ENCODE peak calls at places on chromosomes 1 and 21, in eight cellular contexts. F, O, P, X, U, H, E and V are unnamed samples.

GRCh38 chr1:16266411-16267118 is 29.6 kb upstream of the CPLANE2 start:
- DNase-seq in P (no peak), E (no peak), U (no peak), F (no peak), H (no peak), X (peak), O (no peak), V (no peak)

GRCh38 chr1:26784023-26784871 is 3.5 kb upstream of the PIGV start:
- DNase-seq in E (peak), F (no peak), X (peak), U (peak), H (peak), P (peak), O (peak), V (peak)

GRCh38 chr1:3031401-3032221 is 10.3 kb downstream of the ACTRT2 start:
- DNase-seq in O (peak), F (no peak), X (no peak), U (no peak), E (no peak), P (no peak), H (no peak), V (peak)

GRCh38 chr21:32468567-32469175 is 56.2 kb downstream of the EVA1C start:
- DNase-seq in O (no peak), F (no peak), U (no peak), E (no peak), P (no peak), X (no peak), H (no peak), V (no peak)

GRCh38 chr1:93200086-93200620 is 19.6 kb downstream of the CCDC18 start:
- DNase-seq in E (no peak), P (no peak), U (no peak), F (no peak), X (peak), H (no peak), O (no peak), V (no peak)

GRCh38 chr1:206489980-206490534 is 17.3 kb upstream of the RASSF5 start:
- DNase-seq in F (peak), E (peak), H (peak), X (peak), O (peak), U (peak), P (peak), V (peak)

GRCh38 chr1:215865060-215865459 is 298.0 kb downstream of the KCTD3 start:
- DNase-seq in H (no peak), O (no peak), U (no peak), F (no peak), X (no peak), E (peak), P (no peak), V (no peak)

GRCh38 chr1:109789771-109790170 is 26.0 kb upstream of the EPS8L3 start:
- DNase-seq in X (no peak), H (no peak), U (peak), E (no peak), O (peak), F (no peak), P (no peak), V (no peak)

GRCh38 chr21:37463083-37463780 is 96.7 kb downstream of the DYRK1A start:
- DNase-seq in X (peak), H (no peak), E (peak), F (no peak), U (peak), O (no peak), P (no peak), V (no peak)

GRCh38 chr1:104874044-104874443 is 1124.3 kb downstream of the AMY1C start:
- DNase-seq in F (no peak), H (no peak), X (no peak), P (no peak), U (no peak), E (no peak), O (no peak), V (no peak)

GRCh38 chr1:41840592-41841246 is 78.0 kb downstream of the HIVEP3 start:
- DNase-seq in H (no peak), F (no peak), X (no peak), U (no peak), E (no peak), O (peak), P (peak), V (peak)

GRCh38 chr1:77605246-77606026 is 77.0 kb downstream of the ZZZ3 start:
- DNase-seq in U (peak), H (peak), P (peak), F (no peak), E (peak), O (peak), X (peak), V (peak)

GRCh38 chr1:163174524-163175437 is 27.9 kb downstream of the RGS5 start:
- DNase-seq in F (peak), P (peak), X (peak), U (peak), E (peak), O (peak), H (peak), V (peak)
- TF ChIP-seq CTCF in F (peak), P (peak), X (peak), U (peak), E (peak), O (peak), H (peak), V (peak)

GRCh38 chr1:113390871-113391642 is 742 bp downstream of the MAGI3 start:
- DNase-seq in H (peak), U (peak), O (peak), F (peak), P (peak), X (no peak), E (peak), V (peak)

GRCh38 chr1:113389356-113389952 is 861 bp upstream of the MAGI3 start:
- DNase-seq in F (no peak), H (no peak), E (no peak), P (no peak), U (no peak), O (no peak), X (no peak), V (no peak)

GRCh38 chr1:113389953-113390834 is at the start of gene MAGI3:
- DNase-seq in H (peak), X (peak), P (peak), E (peak), F (peak), U (peak), O (peak), V (peak)

GRCh38 chr1:113388017-113388620 is 2.2 kb upstream of the MAGI3 start:
- DNase-seq in O (no peak), H (no peak), E (no peak), P (no peak), F (no peak), X (peak), U (no peak), V (no peak)

GRCh38 chr1:113388621-113389355 is 1.5 kb upstream of the MAGI3 start:
- DNase-seq in O (peak), P (no peak), X (no peak), E (peak), U (peak), H (no peak), F (no peak), V (no peak)
- TF ChIP-seq CTCF in O (peak), P (peak), X (no peak), E (peak), U (peak), H (no peak), F (no peak), V (no peak)

GRCh38 chr21:43362306-43362927 is 64.5 kb downstream of the SIK1 start:
- DNase-seq in E (peak), P (peak), H (no peak), X (peak), F (peak), U (peak), O (peak), V (peak)

GRCh38 chr21:43360441-43361126 is 66.3 kb downstream of the SIK1 start:
- DNase-seq in P (no peak), E (no peak), F (no peak), O (no peak), H (no peak), U (no peak), X (no peak), V (no peak)

GRCh38 chr21:43362928-43363314 is 64.0 kb downstream of the SIK1 start:
- DNase-seq in P (no peak), O (no peak), E (no peak), H (no peak), X (no peak), U (no peak), F (no peak), V (no peak)

GRCh38 chr21:43361493-43362296 is 65.2 kb downstream of the SIK1 start:
- DNase-seq in U (no peak), P (peak), O (peak), X (peak), E (peak), F (no peak), H (no peak), V (no peak)

GRCh38 chr21:43361127-43361492 is 65.8 kb downstream of the SIK1 start:
- DNase-seq in E (peak), X (peak), F (no peak), O (peak), U (no peak), H (no peak), P (peak), V (no peak)
- TF ChIP-seq CTCF in E (no peak), X (no peak), F (no peak), O (no peak), U (no peak), H (no peak), P (no peak), V (no peak)

GRCh38 chr1:101820080-101820479 is 176.6 kb downstream of the OLFM3 start:
- DNase-seq in X (peak), O (no peak), H (peak), F (no peak), U (no peak), P (no peak), E (peak), V (peak)
- TF ChIP-seq CTCF in X (peak), O (peak), H (no peak), F (peak), U (no peak), P (peak), E (peak), V (peak)

GRCh38 chr1:178093958-178094751 is at the start of gene RASAL2:
- DNase-seq in F (peak), X (peak), P (peak), E (peak), O (peak), H (peak), U (peak), V (peak)
- TF ChIP-seq CTCF in F (peak), X (peak), P (peak), E (peak), O (no peak), H (no peak), U (no peak), V (no peak)